ENCODE peak calls at places on chromosomes 2 and 18, in ten cellular contexts. Z, W, O, G, S, Y, U, J, A and C are unnamed samples.
A peak's percentile ranks its signal among the peaks of the same experiment; 100 is the strongest.

GRCh38 chr2:50538137-50538536 is 493.8 kb downstream of the NRXN1 start:
- DNase-seq in O (no peak), A (peak; percentile 35), U (no peak), G (no peak), S (no peak), W (no peak), Z (no peak), Y (no peak), J (no peak), C (no peak)

GRCh38 chr2:38092196-38092902 is 16.4 kb upstream of the CYP1B1 start:
- DNase-seq in W (no peak), U (peak; percentile 61), Z (no peak), O (no peak), J (peak; percentile 80), Y (no peak), S (peak; percentile 80), G (no peak), A (peak; percentile 82), C (peak; percentile 74)

GRCh38 chr18:78562446-78563020 is 417.1 kb upstream of the SALL3 start:
- DNase-seq in G (no peak), Y (no peak), S (no peak), W (no peak), A (no peak), U (no peak), J (no peak), Z (no peak), O (no peak), C (no peak)

GRCh38 chr18:79806976-79807841 is 9.5 kb downstream of the KCNG2 start:
- DNase-seq in U (no peak), G (no peak), Y (no peak), Z (no peak), J (peak; percentile 41), W (no peak), S (no peak), A (peak; percentile 47), O (no peak), C (no peak)

GRCh38 chr2:55112229-55113016 is 62.2 kb upstream of the RTN4 start:
- DNase-seq in A (peak; percentile 96), Y (peak; percentile 61), O (peak; percentile 53), U (peak; percentile 86), Z (no peak), G (no peak), S (peak; percentile 78), W (peak; percentile 29), J (peak; percentile 96), C (peak; percentile 78)

GRCh38 chr2:51247252-51247651 is 215.3 kb upstream of the NRXN1 start:
- DNase-seq in A (no peak), Y (no peak), U (no peak), O (no peak), J (no peak), Z (no peak), W (no peak), G (no peak), S (no peak), C (no peak)

GRCh38 chr2:158045362-158045761 is 56.3 kb upstream of the UPP2 start:
- DNase-seq in S (no peak), O (no peak), Y (no peak), A (no peak), J (no peak), G (no peak), Z (no peak), W (no peak), U (no peak), C (no peak)

GRCh38 chr18:2139676-2140075 is 431.6 kb downstream of the METTL4 start:
- DNase-seq in Y (no peak), J (no peak), W (peak; percentile 72), G (no peak), O (no peak), S (no peak), U (no peak), A (no peak), Z (peak; percentile 68), C (no peak)

GRCh38 chr2:149357058-149357457 is 26.7 kb downstream of the LYPD6 start:
- DNase-seq in A (no peak), S (no peak), W (no peak), Z (no peak), Y (no peak), U (no peak), G (no peak), O (no peak), J (no peak), C (no peak)

GRCh38 chr18:36066731-36067117 is 635 bp downstream of the RPRD1A start:
- DNase-seq in O (no peak), Y (no peak), A (no peak), W (peak; percentile 16), Z (no peak), J (no peak), U (no peak), G (no peak), S (peak; percentile 5), C (no peak)

GRCh38 chr2:131488306-131489205 is 3.6 kb downstream of the MZT2A start:
- DNase-seq in W (no peak), U (peak; percentile 73), G (no peak), J (peak; percentile 82), A (no peak), O (no peak), S (no peak), Z (no peak), Y (no peak), C (no peak)

DNA sequence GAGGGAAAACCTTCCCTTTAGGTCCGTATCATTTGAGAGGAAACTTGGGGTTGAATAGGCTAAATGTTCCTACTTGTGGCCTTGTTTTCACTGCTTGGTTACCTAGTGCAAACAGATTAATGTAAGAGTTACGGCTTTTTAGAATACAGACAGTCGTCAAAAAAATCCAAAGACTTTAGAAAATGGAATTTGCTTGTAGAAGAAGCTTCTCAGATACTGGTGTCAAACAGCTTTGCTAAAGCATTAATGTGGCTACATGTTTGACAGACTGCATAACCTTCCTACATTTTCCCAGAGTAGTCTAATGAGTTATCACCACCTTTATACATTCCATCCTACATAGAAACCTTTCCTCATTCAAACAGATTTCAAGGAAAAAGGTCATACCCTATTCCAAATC is 114.6 kb downstream of the FMNL2 start:
- DNase-seq in J (no peak), W (no peak), Z (no peak), U (no peak), A (no peak), O (no peak), G (no peak), S (no peak), Y (no peak), C (no peak)
- H3K4me1 ChIP-seq in J (peaks cover 15% of the 10 kb centered on the region), W (peaks cover 30% of the 10 kb centered on the region), Z (peaks cover 37% of the 10 kb centered on the region), U (peaks cover 41% of the 10 kb centered on the region), A (no peaks in the 10 kb centered on the region), O (no peaks in the 10 kb centered on the region), G (no peaks in the 10 kb centered on the region), S (peaks cover 2% of the 10 kb centered on the region), Y (peaks cover 12% of the 10 kb centered on the region), C (no peaks in the 10 kb centered on the region)

GRCh38 chr18:12745095-12745820 is 42.4 kb downstream of the PSMG2 start:
- DNase-seq in A (no peak), J (no peak), O (no peak), U (no peak), Z (no peak), Y (no peak), G (no peak), W (peak; percentile 26), S (no peak), C (no peak)

GRCh38 chr18:12737243-12737902 is 34.5 kb downstream of the PSMG2 start:
- DNase-seq in G (no peak), Z (no peak), J (no peak), U (no peak), A (no peak), S (no peak), O (no peak), W (no peak), Y (no peak), C (no peak)

GRCh38 chr18:12744103-12744502 is 41.3 kb downstream of the PSMG2 start:
- DNase-seq in A (no peak), U (no peak), S (peak; percentile 84), O (no peak), Y (no peak), J (no peak), W (peak; percentile 84), Z (peak; percentile 64), G (no peak), C (no peak)

GRCh38 chr18:12742453-12742852 is 39.6 kb downstream of the PSMG2 start:
- DNase-seq in J (no peak), W (peak; percentile 23), S (peak; percentile 87), Z (peak; percentile 87), U (no peak), A (no peak), G (no peak), O (no peak), Y (no peak), C (no peak)

GRCh38 chr18:12741351-12741750 is 38.5 kb downstream of the PSMG2 start:
- DNase-seq in G (no peak), Z (peak; percentile 98), U (no peak), A (no peak), J (no peak), O (peak; percentile 14), W (peak; percentile 25), S (peak; percentile 49), Y (no peak), C (no peak)
- H3K36me3 ChIP-seq in G (no peaks in the 10 kb centered on the region), Z (no peaks in the 10 kb centered on the region), U (no peaks in the 10 kb centered on the region), A (no peaks in the 10 kb centered on the region), J (no peaks in the 10 kb centered on the region), O (no peaks in the 10 kb centered on the region), W (no peaks in the 10 kb centered on the region), S (no peaks in the 10 kb centered on the region), Y (no peaks in the 10 kb centered on the region), C (no peaks in the 10 kb centered on the region)

GRCh38 chr2:231689509-231689893 is 18.8 kb upstream of the PTMA start:
- DNase-seq in A (no peak), S (no peak), W (no peak), O (no peak), Y (no peak), G (no peak), U (no peak), Z (no peak), J (no peak), C (no peak)
- H3K4me1 ChIP-seq in A (no peaks in the 10 kb centered on the region), S (no peaks in the 10 kb centered on the region), W (peaks cover 4% of the 10 kb centered on the region), O (peaks cover 4% of the 10 kb centered on the region), Y (no peaks in the 10 kb centered on the region), G (peaks cover 4% of the 10 kb centered on the region), U (peaks cover 15% of the 10 kb centered on the region), Z (no peaks in the 10 kb centered on the region), J (no peaks in the 10 kb centered on the region), C (no peaks in the 10 kb centered on the region)

GRCh38 chr2:150487537-150488429 is at the start of gene RND3:
- DNase-seq in Y (peak; percentile 93), Z (peak; percentile 98), O (peak; percentile 91), J (peak; percentile 98), U (peak; percentile 95), S (peak; percentile 99), G (no peak), W (peak; percentile 100), A (peak; percentile 99), C (peak; percentile 98)

GRCh38 chr2:150486539-150487484 is 655 bp downstream of the RND3 start:
- DNase-seq in S (peak; percentile 24), O (peak; percentile 51), W (peak; percentile 65), A (peak; percentile 80), G (no peak), U (no peak), Y (no peak), J (peak; percentile 73), Z (no peak), C (peak; percentile 49)

GRCh38 chr2:150485114-150485870 is 2.2 kb downstream of the RND3 start:
- DNase-seq in J (peak; percentile 95), S (peak; percentile 53), W (peak; percentile 74), U (peak; percentile 77), Y (peak; percentile 83), G (no peak), O (peak; percentile 71), A (peak; percentile 92), Z (peak; percentile 89), C (peak; percentile 70)

GRCh38 chr2:150484461-150484931 is 3.0 kb downstream of the RND3 start:
- DNase-seq in G (no peak), Z (peak; percentile 51), S (peak; percentile 42), A (peak; percentile 65), U (no peak), W (peak; percentile 43), J (no peak), Y (no peak), O (no peak), C (no peak)

GRCh38 chr2:150485871-150486538 is 1.5 kb downstream of the RND3 start:
- DNase-seq in A (peak; percentile 93), S (peak; percentile 75), Y (peak; percentile 77), O (peak; percentile 58), Z (peak; percentile 85), W (peak; percentile 87), U (peak; percentile 81), J (peak; percentile 94), G (no peak), C (peak; percentile 63)
- H3K36me3 ChIP-seq in A (no peaks in the 10 kb centered on the region), S (peaks cover 43% of the 10 kb centered on the region), Y (no peaks in the 10 kb centered on the region), O (peaks cover 10% of the 10 kb centered on the region), Z (no peaks in the 10 kb centered on the region), W (peaks cover 30% of the 10 kb centered on the region), U (no peaks in the 10 kb centered on the region), J (no peaks in the 10 kb centered on the region), G (no peaks in the 10 kb centered on the region), C (no peaks in the 10 kb centered on the region)